ENCODE peak calls at places on chromosomes 13 and 19, in eight cellular contexts. One of them, this sample, is unnamed.

GRCh38 chr19:33794578-33795369 is 1.9 kb upstream of the KCTD15 start:
- DNase-seq in aorta: no peak
- DNase-seq in spleen: no peak
- DNase-seq in colonic mucosa: no peak
- DNase-seq in ascending aorta: no peak
- DNase-seq in IMR-90: no peak
- DNase-seq in heart right ventricle: no peak
- DNase-seq in tibial nerve: no peak
- DNase-seq in this sample: no peak

GRCh38 chr13:90760639-90761038 is 586.8 kb upstream of the MIR17HG start:
- DNase-seq in tibial nerve: no peak
- DNase-seq in spleen: no peak
- DNase-seq in ascending aorta: no peak
- DNase-seq in colonic mucosa: no peak
- DNase-seq in heart right ventricle: no peak
- DNase-seq in aorta: no peak
- DNase-seq in IMR-90: no peak
- DNase-seq in this sample: no peak

GRCh38 chr19:344625-345319 is at the start of gene MIER2:
- DNase-seq in ascending aorta: peak
- DNase-seq in spleen: peak
- DNase-seq in colonic mucosa: peak
- DNase-seq in aorta: peak
- DNase-seq in IMR-90: peak
- DNase-seq in heart right ventricle: peak
- DNase-seq in tibial nerve: peak
- DNase-seq in this sample: peak

GRCh38 chr19:47232422-47233211 is 1.6 kb upstream of the BBC3 start:
- DNase-seq in colonic mucosa: peak
- DNase-seq in heart right ventricle: no peak
- DNase-seq in ascending aorta: no peak
- DNase-seq in tibial nerve: no peak
- DNase-seq in spleen: no peak
- DNase-seq in aorta: no peak
- DNase-seq in IMR-90: peak
- DNase-seq in this sample: peak

GRCh38 chr19:6613711-6614110 is 22.8 kb upstream of the CD70 start:
- DNase-seq in spleen: no peak
- DNase-seq in aorta: no peak
- DNase-seq in colonic mucosa: no peak
- DNase-seq in tibial nerve: no peak
- DNase-seq in heart right ventricle: no peak
- DNase-seq in ascending aorta: no peak
- DNase-seq in IMR-90: no peak
- DNase-seq in this sample: peak

GRCh38 chr19:1000095-1000494 is at the start of gene GRIN3B:
- DNase-seq in heart right ventricle: peak
- DNase-seq in IMR-90: peak
- DNase-seq in colonic mucosa: peak
- DNase-seq in ascending aorta: no peak
- DNase-seq in tibial nerve: no peak
- DNase-seq in aorta: no peak
- DNase-seq in spleen: peak
- DNase-seq in this sample: peak

GRCh38 chr13:113722921-113723320 is 36.1 kb upstream of the TMEM255B start:
- DNase-seq in tibial nerve: no peak
- DNase-seq in spleen: peak
- DNase-seq in heart right ventricle: no peak
- DNase-seq in ascending aorta: no peak
- DNase-seq in IMR-90: no peak
- DNase-seq in colonic mucosa: no peak
- DNase-seq in aorta: peak
- DNase-seq in this sample: no peak

GRCh38 chr13:110915874-110916670 is 1.2 kb upstream of the ANKRD10 start:
- DNase-seq in aorta: no peak
- DNase-seq in spleen: no peak
- DNase-seq in heart right ventricle: no peak
- DNase-seq in IMR-90: peak
- DNase-seq in ascending aorta: no peak
- DNase-seq in tibial nerve: no peak
- DNase-seq in colonic mucosa: no peak
- DNase-seq in this sample: peak

GRCh38 chr13:39036212-39036611 is 1.7 kb downstream of the PROSER1 start:
- DNase-seq in spleen: no peak
- DNase-seq in IMR-90: peak
- DNase-seq in aorta: no peak
- DNase-seq in ascending aorta: no peak
- DNase-seq in heart right ventricle: no peak
- DNase-seq in colonic mucosa: peak
- DNase-seq in tibial nerve: no peak
- DNase-seq in this sample: no peak

GRCh38 chr19:35048911-35049411 is 7.4 kb downstream of the HPN start:
- DNase-seq in heart right ventricle: peak
- DNase-seq in IMR-90: no peak
- DNase-seq in aorta: no peak
- DNase-seq in spleen: no peak
- DNase-seq in tibial nerve: no peak
- DNase-seq in ascending aorta: no peak
- DNase-seq in colonic mucosa: no peak
- DNase-seq in this sample: peak

GRCh38 chr13:27960362-27961226 is 8.5 kb downstream of the CDX2 start:
- DNase-seq in tibial nerve: no peak
- DNase-seq in aorta: no peak
- DNase-seq in spleen: peak
- DNase-seq in ascending aorta: no peak
- DNase-seq in IMR-90: no peak
- DNase-seq in colonic mucosa: peak
- DNase-seq in heart right ventricle: peak
- DNase-seq in this sample: peak

GRCh38 chr19:11814707-11815050 is 606 bp downstream of the ZNF440 start:
- DNase-seq in IMR-90: peak
- DNase-seq in ascending aorta: no peak
- DNase-seq in heart right ventricle: no peak
- DNase-seq in spleen: no peak
- DNase-seq in aorta: no peak
- DNase-seq in colonic mucosa: peak
- DNase-seq in tibial nerve: no peak
- DNase-seq in this sample: no peak

GRCh38 chr13:77300176-77301141 is 26.4 kb downstream of the MYCBP2 start:
- DNase-seq in tibial nerve: no peak
- DNase-seq in aorta: no peak
- DNase-seq in ascending aorta: no peak
- DNase-seq in heart right ventricle: no peak
- DNase-seq in spleen: no peak
- DNase-seq in IMR-90: peak
- DNase-seq in colonic mucosa: no peak
- DNase-seq in this sample: no peak

GRCh38 chr13:76798037-76798436 is 88.2 kb downstream of the KCTD12 start:
- DNase-seq in ascending aorta: no peak
- DNase-seq in colonic mucosa: no peak
- DNase-seq in spleen: peak
- DNase-seq in aorta: no peak
- DNase-seq in heart right ventricle: no peak
- DNase-seq in tibial nerve: no peak
- DNase-seq in IMR-90: no peak
- DNase-seq in this sample: no peak

GRCh38 chr13:47908200-47908902 is 92.7 kb downstream of the SUCLA2 start:
- DNase-seq in heart right ventricle: no peak
- DNase-seq in tibial nerve: no peak
- DNase-seq in aorta: no peak
- DNase-seq in colonic mucosa: no peak
- DNase-seq in ascending aorta: no peak
- DNase-seq in IMR-90: peak
- DNase-seq in spleen: no peak
- DNase-seq in this sample: peak

GRCh38 chr19:56838930-56839664 is 1.4 kb downstream of the PEG3 start:
- DNase-seq in colonic mucosa: peak
- DNase-seq in spleen: peak
- DNase-seq in aorta: peak
- DNase-seq in ascending aorta: peak
- DNase-seq in heart right ventricle: peak
- DNase-seq in tibial nerve: peak
- DNase-seq in IMR-90: no peak
- DNase-seq in this sample: no peak

GRCh38 chr13:110712081-110712848 is 1.2 kb upstream of the ING1 start:
- DNase-seq in ascending aorta: peak
- DNase-seq in spleen: peak
- DNase-seq in colonic mucosa: peak
- DNase-seq in aorta: peak
- DNase-seq in IMR-90: peak
- DNase-seq in tibial nerve: peak
- DNase-seq in heart right ventricle: peak
- DNase-seq in this sample: peak

GRCh38 chr13:81318231-81319019 is 977.5 kb upstream of the SPRY2 start:
- DNase-seq in spleen: no peak
- DNase-seq in IMR-90: no peak
- DNase-seq in colonic mucosa: no peak
- DNase-seq in aorta: no peak
- DNase-seq in tibial nerve: no peak
- DNase-seq in ascending aorta: no peak
- DNase-seq in heart right ventricle: no peak
- DNase-seq in this sample: no peak

GRCh38 chr19:2887391-2887914 is 13.3 kb upstream of the ZNF57 start:
- DNase-seq in IMR-90: peak
- DNase-seq in ascending aorta: no peak
- DNase-seq in spleen: no peak
- DNase-seq in colonic mucosa: no peak
- DNase-seq in tibial nerve: peak
- DNase-seq in aorta: no peak
- DNase-seq in heart right ventricle: no peak
- DNase-seq in this sample: no peak

GRCh38 chr19:5667751-5668271 is 12.5 kb downstream of the MICOS13 start:
- DNase-seq in spleen: peak
- DNase-seq in IMR-90: no peak
- DNase-seq in tibial nerve: no peak
- DNase-seq in colonic mucosa: no peak
- DNase-seq in heart right ventricle: no peak
- DNase-seq in ascending aorta: no peak
- DNase-seq in aorta: no peak
- DNase-seq in this sample: no peak

GRCh38 chr13:30580852-30581502 is 36.7 kb upstream of the USPL1 start:
- DNase-seq in IMR-90: no peak
- DNase-seq in colonic mucosa: no peak
- DNase-seq in aorta: no peak
- DNase-seq in spleen: no peak
- DNase-seq in tibial nerve: no peak
- DNase-seq in ascending aorta: no peak
- DNase-seq in heart right ventricle: no peak
- DNase-seq in this sample: peak

GRCh38 chr19:1469936-1470863 is 8.8 kb downstream of the C19orf25 start:
- DNase-seq in colonic mucosa: peak
- DNase-seq in tibial nerve: no peak
- DNase-seq in IMR-90: no peak
- DNase-seq in aorta: no peak
- DNase-seq in ascending aorta: no peak
- DNase-seq in spleen: peak
- DNase-seq in heart right ventricle: peak
- DNase-seq in this sample: no peak

GRCh38 chr13:112901951-112902651 is 66.9 kb upstream of the MCF2L start:
- DNase-seq in spleen: peak
- DNase-seq in heart right ventricle: no peak
- DNase-seq in IMR-90: no peak
- DNase-seq in tibial nerve: no peak
- DNase-seq in ascending aorta: no peak
- DNase-seq in colonic mucosa: no peak
- DNase-seq in aorta: no peak
- DNase-seq in this sample: no peak

DNA sequence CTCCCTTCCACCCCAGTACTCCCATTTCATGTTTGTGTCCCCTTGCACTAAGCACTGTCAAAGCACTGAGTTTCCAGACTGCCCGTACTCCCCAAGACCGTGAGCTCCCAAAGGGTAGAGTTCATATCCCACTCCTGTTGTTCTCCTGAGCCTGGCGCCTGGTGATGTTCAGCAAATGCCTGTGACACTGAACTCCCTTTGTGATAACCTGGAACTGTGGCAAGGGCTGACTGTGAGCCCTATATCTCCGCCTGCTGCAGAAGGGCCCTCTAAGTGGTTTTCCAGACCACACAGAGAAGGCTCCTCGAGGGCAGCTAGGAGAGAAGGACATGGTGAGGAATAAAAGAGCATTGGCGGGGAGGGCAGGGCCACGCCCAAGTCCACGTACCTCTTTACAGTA is 67.5 kb downstream of the ATP7B start:
- DNase-seq in spleen: no peak
- DNase-seq in IMR-90: no peak
- DNase-seq in tibial nerve: no peak
- DNase-seq in colonic mucosa: no peak
- DNase-seq in ascending aorta: no peak
- DNase-seq in aorta: no peak
- DNase-seq in heart right ventricle: no peak
- DNase-seq in this sample: no peak
- H3K4me3 ChIP-seq in spleen: no peak
- H3K4me3 ChIP-seq in IMR-90: no peak
- H3K4me3 ChIP-seq in tibial nerve: no peak
- H3K4me3 ChIP-seq in colonic mucosa: no peak
- H3K4me3 ChIP-seq in ascending aorta: no peak
- H3K4me3 ChIP-seq in aorta: no peak
- H3K4me3 ChIP-seq in heart right ventricle: no peak
- H3K4me3 ChIP-seq in this sample: no peak

GRCh38 chr13:99657848-99658265 is 156.6 kb downstream of the TM9SF2 start:
- DNase-seq in tibial nerve: no peak
- DNase-seq in ascending aorta: no peak
- DNase-seq in aorta: peak
- DNase-seq in heart right ventricle: peak
- DNase-seq in spleen: no peak
- DNase-seq in colonic mucosa: peak
- DNase-seq in IMR-90: no peak
- DNase-seq in this sample: no peak
- H3K4me3 ChIP-seq in tibial nerve: peak
- H3K4me3 ChIP-seq in ascending aorta: peak
- H3K4me3 ChIP-seq in aorta: peak
- H3K4me3 ChIP-seq in heart right ventricle: peak
- H3K4me3 ChIP-seq in spleen: peak
- H3K4me3 ChIP-seq in colonic mucosa: peak
- H3K4me3 ChIP-seq in IMR-90: peak
- H3K4me3 ChIP-seq in this sample: no peak

GRCh38 chr19:36266375-36266961 is 51.6 kb downstream of the ZNF146 start:
- DNase-seq in spleen: no peak
- DNase-seq in aorta: no peak
- DNase-seq in ascending aorta: no peak
- DNase-seq in heart right ventricle: peak
- DNase-seq in colonic mucosa: no peak
- DNase-seq in IMR-90: no peak
- DNase-seq in tibial nerve: no peak
- DNase-seq in this sample: no peak
- H3K4me3 ChIP-seq in spleen: no peak
- H3K4me3 ChIP-seq in aorta: no peak
- H3K4me3 ChIP-seq in ascending aorta: no peak
- H3K4me3 ChIP-seq in heart right ventricle: peak
- H3K4me3 ChIP-seq in colonic mucosa: no peak
- H3K4me3 ChIP-seq in IMR-90: no peak
- H3K4me3 ChIP-seq in tibial nerve: no peak
- H3K4me3 ChIP-seq in this sample: no peak

DNA sequence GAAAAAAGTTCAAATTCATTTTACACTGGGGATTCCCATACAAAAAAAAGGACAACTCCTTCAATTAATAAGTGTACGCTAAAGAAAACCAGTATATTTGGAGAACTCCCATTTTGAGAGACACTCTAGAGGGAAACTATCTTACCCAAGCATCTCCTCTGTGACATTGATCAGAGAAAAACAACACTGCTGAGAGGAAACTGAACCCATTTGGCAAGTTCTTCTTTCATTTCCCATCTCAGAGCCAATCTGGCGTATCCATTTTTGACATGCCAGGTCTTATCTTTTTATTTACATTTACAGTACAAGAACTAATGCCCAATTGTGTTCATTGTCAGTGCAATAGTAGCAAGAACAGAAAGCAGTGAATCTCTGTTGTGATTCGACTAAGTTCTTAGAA is 30.1 kb downstream of the LIG4 start:
- DNase-seq in IMR-90: no peak
- DNase-seq in tibial nerve: no peak
- DNase-seq in heart right ventricle: no peak
- DNase-seq in colonic mucosa: no peak
- DNase-seq in spleen: no peak
- DNase-seq in aorta: no peak
- DNase-seq in ascending aorta: no peak
- DNase-seq in this sample: no peak
- H3K4me3 ChIP-seq in IMR-90: no peak
- H3K4me3 ChIP-seq in tibial nerve: no peak
- H3K4me3 ChIP-seq in heart right ventricle: no peak
- H3K4me3 ChIP-seq in colonic mucosa: no peak
- H3K4me3 ChIP-seq in spleen: no peak
- H3K4me3 ChIP-seq in aorta: no peak
- H3K4me3 ChIP-seq in ascending aorta: no peak
- H3K4me3 ChIP-seq in this sample: no peak